ENCODE peak calls at places on chromosomes 16 and 17, in six cellular contexts. K, N, H, Q, P and Y are unnamed samples.

GRCh38 chr17:11803635-11804034 is 193.6 kb downstream of the ZNF18 start:
- DNase-seq in K (no peak), N (no peak), H (no peak), Q (no peak), P (no peak), Y (no peak)

GRCh38 chr16:27841911-27842310 is 221.6 kb downstream of the GSG1L start:
- DNase-seq in K (no peak), N (no peak), H (no peak), Q (no peak), P (no peak), Y (no peak)

GRCh38 chr16:30184430-30185140 is 1.2 kb downstream of the CORO1A start:
- DNase-seq in K (no peak), N (no peak), H (peak; percentile 40), Q (peak; percentile 25), P (no peak), Y (no peak)

GRCh38 chr16:29777576-29778360 is at the start of gene ZG16:
- DNase-seq in K (no peak), N (no peak), H (no peak), Q (peak; percentile 2), P (no peak), Y (no peak)

GRCh38 chr16:19812986-19813385 is 71.7 kb downstream of the GPRC5B start:
- DNase-seq in K (no peak), N (no peak), H (no peak), Q (no peak), P (no peak), Y (no peak)

GRCh38 chr17:15269690-15270089 is 4.6 kb upstream of the PMP22 start:
- DNase-seq in K (no peak), N (no peak), H (no peak), Q (no peak), P (no peak), Y (no peak)

GRCh38 chr16:70460737-70461261 is 6.4 kb downstream of the FCSK start:
- DNase-seq in K (no peak), N (no peak), H (no peak), Q (no peak), P (no peak), Y (no peak)

GRCh38 chr17:45261577-45262515 is at the start of gene SPATA32:
- DNase-seq in K (peak; percentile 63), N (no peak), H (peak; percentile 72), Q (no peak), P (no peak), Y (no peak)

GRCh38 chr16:12158428-12158827 is 181.9 kb downstream of the SNX29 start:
- DNase-seq in K (peak; percentile 30), N (no peak), H (no peak), Q (peak; percentile 83), P (no peak), Y (no peak)

GRCh38 chr16:23062524-23062923 is 86.7 kb downstream of the USP31 start:
- DNase-seq in K (no peak), N (no peak), H (no peak), Q (no peak), P (no peak), Y (no peak)

GRCh38 chr17:63774141-63774981 is at the start of gene DDX42:
- DNase-seq in K (peak; percentile 90), N (no peak), H (peak; percentile 91), Q (no peak), P (no peak), Y (peak; percentile 41)

GRCh38 chr17:61483778-61484116 is 31.5 kb downstream of the TBX4 start:
- DNase-seq in K (no peak), N (no peak), H (no peak), Q (no peak), P (no peak), Y (no peak)

GRCh38 chr17:77087650-77088454 is 52.9 kb upstream of the SEC14L1 start:
- DNase-seq in K (no peak), N (no peak), H (no peak), Q (no peak), P (no peak), Y (no peak)

GRCh38 chr17:4859816-4860625 is 26.9 kb downstream of the MINK1 start:
- DNase-seq in K (no peak), N (no peak), H (no peak), Q (no peak), P (no peak), Y (no peak)

GRCh38 chr17:42272576-42272975 is 3.6 kb downstream of the STAT5B start:
- DNase-seq in K (no peak), N (no peak), H (no peak), Q (no peak), P (no peak), Y (no peak)

GRCh38 chr17:10745231-10745630 is 15.4 kb upstream of the TMEM220 start:
- DNase-seq in K (no peak), N (no peak), H (peak; percentile 23), Q (no peak), P (no peak), Y (no peak)

GRCh38 chr16:47732806-47733150 is 271.6 kb downstream of the PHKB start:
- DNase-seq in K (no peak), N (no peak), H (no peak), Q (peak; percentile 85), P (peak; percentile 10), Y (no peak)

GRCh38 chr16:75087040-75087979 is 29.3 kb downstream of the LDHD start:
- DNase-seq in K (no peak), N (no peak), H (peak; percentile 59), Q (peak; percentile 18), P (no peak), Y (no peak)

GRCh38 chr16:49483651-49484451 is 110.2 kb downstream of the C16orf78 start:
- DNase-seq in K (no peak), N (no peak), H (no peak), Q (no peak), P (no peak), Y (no peak)

GRCh38 chr17:41977991-41978390 is 11.4 kb downstream of the CNP start:
- DNase-seq in K (no peak), N (no peak), H (no peak), Q (no peak), P (no peak), Y (no peak)

GRCh38 chr17:51045616-51046526 is 74.8 kb downstream of the SPAG9 start:
- DNase-seq in K (no peak), N (no peak), H (no peak), Q (peak; percentile 35), P (no peak), Y (no peak)

GRCh38 chr17:8630227-8630801 is at the start of gene MYH10:
- DNase-seq in K (no peak), N (no peak), H (peak; percentile 17), Q (no peak), P (no peak), Y (no peak)

GRCh38 chr16:73196670-73197069 is 148.7 kb upstream of the ZFHX3 start:
- DNase-seq in K (peak; percentile 63), N (no peak), H (peak; percentile 87), Q (peak; percentile 43), P (peak; percentile 54), Y (no peak)

GRCh38 chr16:24036614-24037013 is 200.8 kb downstream of the PRKCB start:
- DNase-seq in K (no peak), N (no peak), H (peak; percentile 73), Q (peak; percentile 33), P (peak; percentile 29), Y (no peak)

GRCh38 chr16:27473101-27473900 is 71.3 kb downstream of the IL21R start:
- DNase-seq in K (no peak), N (no peak), H (no peak), Q (no peak), P (no peak), Y (no peak)

DNA sequence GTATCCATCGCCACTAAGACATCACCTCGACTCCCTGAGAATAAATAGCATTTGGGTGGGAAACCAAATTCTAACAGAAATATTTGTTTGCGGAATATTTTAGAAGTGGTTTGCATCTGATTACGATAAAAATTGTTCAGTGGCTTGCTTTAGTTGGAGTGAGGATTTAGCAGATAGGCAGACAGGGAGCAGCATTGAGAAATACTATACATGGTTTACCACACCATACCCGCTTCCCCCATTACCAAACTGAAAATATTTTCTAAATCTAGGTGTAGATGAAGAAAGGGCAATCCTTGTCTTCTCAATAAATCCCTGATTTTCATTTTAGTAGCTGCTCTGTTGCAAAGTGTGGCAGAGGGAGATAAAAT is 895 bp upstream of the BAHCC1 start:
- DNase-seq in K (no peak), N (no peak), H (no peak), Q (no peak), P (no peak), Y (no peak)
- TF ChIP-seq CTCF in K (no peak), N (no peak), H (no peak), Q (no peak), P (no peak), Y (no peak)

GRCh38 chr17:73283841-73284282 is 22.2 kb upstream of the CPSF4L start:
- DNase-seq in K (no peak), N (no peak), H (no peak), Q (no peak), P (no peak), Y (no peak)

GRCh38 chr17:73281926-73282325 is 20.2 kb upstream of the CPSF4L start:
- DNase-seq in K (no peak), N (no peak), H (no peak), Q (no peak), P (no peak), Y (no peak)

GRCh38 chr17:73283250-73283649 is 21.6 kb upstream of the CPSF4L start:
- DNase-seq in K (no peak), N (no peak), H (no peak), Q (no peak), P (no peak), Y (no peak)

GRCh38 chr17:73284339-73284738 is 22.7 kb upstream of the CPSF4L start:
- DNase-seq in K (no peak), N (no peak), H (no peak), Q (no peak), P (no peak), Y (no peak)

GRCh38 chr17:73282629-73283028 is 20.9 kb upstream of the CPSF4L start:
- DNase-seq in K (no peak), N (no peak), H (no peak), Q (no peak), P (no peak), Y (no peak)
- H3K4me1 ChIP-seq in K (peaks cover 11% of the 10 kb centered on the region), N (peaks cover 81% of the 10 kb centered on the region), H (peaks cover 24% of the 10 kb centered on the region), Q (peaks cover 22% of the 10 kb centered on the region), P (peaks cover 20% of the 10 kb centered on the region), Y (peaks cover 23% of the 10 kb centered on the region)

GRCh38 chr17:70106551-70106950 is 31.5 kb downstream of the KCNJ16 start:
- DNase-seq in K (no peak), N (no peak), H (no peak), Q (no peak), P (no peak), Y (no peak)

GRCh38 chr17:70109497-70109896 is 34.5 kb downstream of the KCNJ16 start:
- DNase-seq in K (no peak), N (no peak), H (no peak), Q (no peak), P (no peak), Y (no peak)

GRCh38 chr17:70107441-70107840 is 32.4 kb downstream of the KCNJ16 start:
- DNase-seq in K (no peak), N (no peak), H (no peak), Q (no peak), P (no peak), Y (no peak)

GRCh38 chr17:70110443-70110880 is 35.4 kb downstream of the KCNJ16 start:
- DNase-seq in K (no peak), N (no peak), H (no peak), Q (no peak), P (no peak), Y (no peak)

GRCh38 chr17:70108166-70108565 is 33.1 kb downstream of the KCNJ16 start:
- DNase-seq in K (no peak), N (no peak), H (no peak), Q (no peak), P (no peak), Y (no peak)
- TF ChIP-seq CTCF in K (no peak), N (no peak), H (no peak), Q (no peak), P (no peak), Y (no peak)

GRCh38 chr16:62051942-62052341 is 15.7 kb upstream of the CDH8 start:
- DNase-seq in K (no peak), N (no peak), H (no peak), Q (no peak), P (no peak), Y (no peak)
- H3K4me1 ChIP-seq in K (no peaks in the 10 kb centered on the region), N (no peaks in the 10 kb centered on the region), H (no peaks in the 10 kb centered on the region), Q (no peaks in the 10 kb centered on the region), P (no peaks in the 10 kb centered on the region), Y (no peaks in the 10 kb centered on the region)